ENCODE peak calls at places on chromosomes 12 and 14, in five cellular contexts. Q is HEK293T, D is H1, C is HepG2, W is GM12878. O is an unnamed sample.

GRCh38 chr12:101468948-101469347 is 6.2 kb upstream of the SPIC start:
- DNase-seq in Q (no peak), D (no peak), C (no peak), W (no peak), O (no peak)

GRCh38 chr12:82627799-82628198 is 58.9 kb upstream of the TMTC2 start:
- DNase-seq in Q (peak), D (no peak), C (peak), W (no peak), O (peak)

GRCh38 chr12:125310461-125310860 is 245.2 kb downstream of the AACS start:
- DNase-seq in Q (no peak), D (no peak), C (no peak), W (no peak), O (no peak)

GRCh38 chr14:52850520-52850919 is 59.1 kb upstream of the GNPNAT1 start:
- DNase-seq in Q (no peak), D (peak), C (peak), W (no peak), O (no peak)

GRCh38 chr12:11697670-11698387 is 48.4 kb downstream of the ETV6 start:
- DNase-seq in Q (no peak), D (no peak), C (no peak), W (no peak), O (no peak)

GRCh38 chr12:76670776-76671175 is 93.1 kb upstream of the ZDHHC17 start:
- DNase-seq in Q (no peak), D (no peak), C (no peak), W (no peak), O (no peak)

GRCh38 chr12:58957298-58957697 is 37.0 kb upstream of the LRIG3 start:
- DNase-seq in Q (no peak), D (no peak), C (no peak), W (no peak), O (no peak)

GRCh38 chr12:46774011-46774633 is 51.7 kb downstream of the SLC38A4 start:
- DNase-seq in Q (no peak), D (no peak), C (no peak), W (no peak), O (no peak)

GRCh38 chr14:95659986-95660385 is 26.2 kb upstream of the TCL1B start:
- DNase-seq in Q (no peak), D (no peak), C (no peak), W (no peak), O (no peak)

GRCh38 chr14:36070056-36071043 is 106.2 kb downstream of the PTCSC3 start:
- DNase-seq in Q (peak), D (peak), C (peak), W (no peak), O (peak)

GRCh38 chr12:29883558-29883957 is 99.8 kb upstream of the TMTC1 start:
- DNase-seq in Q (no peak), D (no peak), C (no peak), W (no peak), O (no peak)

GRCh38 chr12:51378749-51379148 is 12.5 kb downstream of the GALNT6 start:
- DNase-seq in Q (no peak), D (no peak), C (no peak), W (no peak), O (no peak)

GRCh38 chr14:70358631-70359030 is 852 bp downstream of the COX16 start:
- DNase-seq in Q (no peak), D (no peak), C (no peak), W (no peak), O (no peak)

GRCh38 chr12:54010053-54010971 is 1.5 kb downstream of the HOXC8 start:
- DNase-seq in Q (no peak), D (no peak), C (no peak), W (no peak), O (no peak)

GRCh38 chr14:30177776-30178175 is 250.1 kb upstream of the PRKD1 start:
- DNase-seq in Q (no peak), D (no peak), C (no peak), W (no peak), O (no peak)

GRCh38 chr12:88242161-88242925 is 100.2 kb downstream of the TMTC3 start:
- DNase-seq in Q (no peak), D (no peak), C (no peak), W (no peak), O (no peak)

GRCh38 chr14:63248211-63248610 is 44.0 kb downstream of the RHOJ start:
- DNase-seq in Q (no peak), D (no peak), C (no peak), W (no peak), O (no peak)

GRCh38 chr14:61537567-61538463 is 157.5 kb upstream of the HIF1A start:
- DNase-seq in Q (no peak), D (no peak), C (peak), W (no peak), O (no peak)

GRCh38 chr12:60926256-60926655 is 1330.4 kb downstream of the SLC16A7 start:
- DNase-seq in Q (no peak), D (no peak), C (no peak), W (no peak), O (no peak)
- TF ChIP-seq SUZ12 in Q (no peak), D (no peak), C (no peak), W (no peak), O (no peak)

DNA sequence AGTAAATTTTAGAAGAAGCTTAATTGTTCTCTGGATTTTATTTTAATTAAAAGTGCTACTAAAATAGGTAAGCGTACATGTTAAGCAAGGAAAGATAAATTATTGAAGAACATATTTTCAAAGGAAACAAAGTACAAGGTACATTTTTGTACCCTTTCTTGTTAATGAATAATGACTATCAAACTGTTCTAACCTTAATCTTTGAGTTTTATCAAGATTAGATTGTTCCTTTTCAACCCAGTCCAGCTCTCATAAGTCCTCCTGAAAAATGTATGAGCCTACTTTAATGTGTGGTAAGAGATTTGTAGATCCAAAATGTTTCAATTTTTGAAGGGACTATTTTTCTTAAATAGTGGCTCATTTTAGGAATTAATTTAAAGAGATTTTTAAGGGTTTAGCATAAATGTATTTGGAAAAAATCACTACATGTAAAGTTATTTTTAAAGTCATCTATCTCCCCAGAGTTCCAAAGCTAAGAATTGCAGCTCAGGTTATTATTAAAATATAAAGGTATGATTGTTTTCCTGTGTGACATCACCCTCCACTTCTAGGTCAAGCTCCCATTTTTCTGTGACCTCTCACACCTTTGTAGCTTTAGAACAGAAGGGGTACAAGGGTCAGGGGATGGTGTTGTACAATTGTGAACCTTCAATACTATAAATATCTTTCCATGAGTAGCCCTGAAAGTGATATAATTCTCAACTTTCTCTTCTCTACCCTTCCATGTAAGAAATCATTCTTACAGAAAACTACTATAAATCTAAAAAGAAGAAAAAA is 1.2 kb upstream of the PIK3C2G start:
- DNase-seq in Q (no peak), D (no peak), C (no peak), W (no peak), O (no peak)
- TF ChIP-seq SUZ12 in Q (no peak), D (no peak), C (no peak), W (no peak), O (no peak)

DNA sequence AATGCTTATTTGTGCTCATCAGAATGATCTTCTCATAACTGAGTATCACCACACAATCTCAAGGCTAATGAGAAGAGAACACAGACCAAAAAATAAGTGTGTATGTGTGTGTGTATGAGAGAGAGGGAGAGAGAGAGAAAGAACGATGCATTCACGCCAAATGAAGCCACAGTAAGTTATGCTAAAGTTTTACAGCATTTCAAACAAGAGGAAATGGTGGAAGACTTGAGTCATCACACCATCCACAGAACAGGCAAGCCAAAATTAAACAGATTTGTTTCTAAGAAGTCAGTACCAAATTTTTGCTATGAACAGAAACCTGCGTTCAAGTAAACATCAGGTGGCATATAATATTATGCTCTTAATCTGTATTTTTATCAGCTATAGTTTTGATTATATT is 141.2 kb downstream of the MED13L start:
- DNase-seq in Q (no peak), D (no peak), C (no peak), W (no peak), O (no peak)
- TF ChIP-seq SUZ12 in Q (no peak), D (no peak), C (no peak), W (no peak), O (no peak)

GRCh38 chr14:76154539-76155126 is 2.9 kb downstream of the GPATCH2L start:
- DNase-seq in Q (no peak), D (no peak), C (no peak), W (no peak), O (no peak)
- TF ChIP-seq SUZ12 in Q (no peak), D (no peak), C (no peak), W (no peak), O (no peak)

GRCh38 chr12:124105546-124105945 is 132.5 kb downstream of the ZNF664 start:
- DNase-seq in Q (no peak), D (no peak), C (no peak), W (no peak), O (no peak)

GRCh38 chr12:124111006-124111405 is 138.0 kb downstream of the ZNF664 start:
- DNase-seq in Q (no peak), D (no peak), C (no peak), W (no peak), O (no peak)

GRCh38 chr12:124107299-124107698 is 134.3 kb downstream of the ZNF664 start:
- DNase-seq in Q (no peak), D (no peak), C (no peak), W (no peak), O (no peak)

GRCh38 chr12:124110372-124110883 is 137.4 kb downstream of the ZNF664 start:
- DNase-seq in Q (no peak), D (no peak), C (no peak), W (no peak), O (no peak)

DNA sequence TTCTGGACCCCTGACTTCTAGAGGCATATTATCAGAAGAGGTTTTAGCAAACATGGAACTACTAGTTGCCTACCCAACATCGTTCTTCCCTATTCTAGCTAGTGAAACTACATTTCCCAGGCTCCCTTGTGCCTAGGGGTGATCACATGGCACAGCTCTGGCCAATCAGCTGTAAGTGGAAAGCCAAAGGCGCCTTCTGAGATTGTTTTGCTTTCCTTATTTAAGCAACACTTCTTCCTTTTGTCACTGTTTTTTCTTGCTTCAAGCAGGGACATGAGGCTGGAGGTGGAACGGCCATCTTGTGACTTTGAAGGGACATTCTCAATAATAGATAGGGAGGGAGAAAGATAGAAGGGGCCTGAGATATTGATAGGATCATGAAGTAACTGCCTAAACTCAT is 136.7 kb downstream of the ZNF664 start:
- DNase-seq in Q (peak), D (no peak), C (no peak), W (peak), O (no peak)
- TF ChIP-seq SUZ12 in Q (no peak), D (no peak), C (peak), W (no peak), O (no peak)

DNA sequence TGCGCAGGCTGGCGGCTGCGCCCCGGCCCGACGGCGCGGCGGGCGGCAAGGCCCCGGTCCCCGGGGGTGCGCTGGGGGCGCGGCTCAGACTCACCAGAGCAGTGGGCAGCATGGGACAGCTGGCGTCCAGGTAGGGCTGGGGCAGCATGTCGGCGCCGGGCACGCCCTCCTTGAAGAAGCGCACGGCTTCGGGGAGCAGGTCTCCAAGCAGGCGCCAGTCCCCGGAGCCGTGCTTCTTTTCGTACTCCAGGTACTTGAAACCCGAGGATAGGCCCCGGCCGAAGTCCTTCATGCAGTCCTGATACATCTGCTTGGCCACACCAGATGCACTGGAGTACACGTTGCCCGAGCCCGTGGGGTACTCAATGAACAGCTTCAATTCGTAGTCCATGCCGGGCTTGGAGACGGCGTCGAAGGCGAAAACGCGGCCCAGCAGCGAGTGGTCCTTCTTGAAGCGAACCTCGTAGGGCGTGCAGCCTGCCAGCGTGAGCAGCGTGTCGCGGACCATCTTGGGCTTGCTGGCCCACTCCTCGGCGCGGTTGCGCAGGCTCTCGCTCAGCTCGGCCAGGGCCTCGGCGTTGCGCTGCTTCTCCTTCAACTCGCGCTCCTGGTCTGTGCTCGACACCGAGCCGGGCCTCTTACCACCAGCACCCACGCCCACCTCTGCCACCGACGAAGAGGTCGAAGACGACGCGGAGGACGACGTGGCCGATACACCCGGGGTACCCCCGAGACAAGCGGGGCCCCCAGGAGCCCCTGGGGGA is 2.2 kb downstream of the IRF2BPL start:
- DNase-seq in Q (no peak), D (peak), C (no peak), W (no peak), O (no peak)
- TF ChIP-seq SUZ12 in Q (no peak), D (peak), C (no peak), W (no peak), O (no peak)

DNA sequence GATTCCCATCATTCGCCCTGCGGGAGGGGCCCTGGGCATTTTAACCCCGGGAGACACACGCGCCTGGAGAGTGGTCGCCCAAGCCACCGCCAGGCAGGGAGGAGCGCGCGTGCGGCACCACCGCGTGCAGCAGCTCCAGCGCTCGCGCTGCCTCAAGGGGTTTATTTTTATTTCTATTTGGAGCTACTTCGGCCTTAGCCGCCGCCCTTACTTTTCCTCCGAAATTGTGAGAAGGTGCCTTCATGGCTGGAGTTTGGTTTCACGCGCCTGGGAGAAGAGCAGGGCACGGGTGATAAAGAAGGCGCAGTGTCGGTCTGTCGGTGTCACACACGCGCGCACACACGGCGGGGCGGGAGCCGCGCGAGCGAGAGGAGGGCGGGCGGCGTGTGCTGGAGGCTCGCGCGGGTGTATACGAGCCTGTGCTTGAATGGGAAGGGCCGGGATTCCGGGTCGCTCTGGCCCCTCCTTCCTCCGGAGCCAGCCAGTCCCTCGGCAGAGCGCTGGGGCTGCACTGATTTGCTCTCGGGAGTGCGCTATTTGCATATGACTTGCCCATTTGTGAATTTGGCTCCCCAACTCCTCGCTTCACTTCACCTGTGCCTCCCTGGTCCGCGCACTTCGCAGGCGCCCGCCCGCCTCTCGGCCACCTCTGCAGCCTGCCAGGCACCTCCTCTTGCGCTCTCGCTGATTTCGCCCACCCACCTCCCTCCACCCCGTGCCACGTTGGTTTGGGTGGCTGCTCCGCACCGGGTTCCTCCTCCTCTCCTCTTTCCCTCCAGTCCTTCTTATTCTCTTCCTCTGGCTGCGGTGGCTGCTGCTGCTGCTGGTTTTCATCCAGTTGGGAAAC is 932.3 kb downstream of the DIO2 start:
- DNase-seq in Q (peak), D (peak), C (peak), W (no peak), O (peak)
- TF ChIP-seq SUZ12 in Q (no peak), D (no peak), C (no peak), W (no peak), O (no peak)

GRCh38 chr12:21221072-21221471 is 90.1 kb downstream of the SLCO1B1 start:
- DNase-seq in Q (no peak), D (no peak), C (no peak), W (no peak), O (no peak)

GRCh38 chr12:21221778-21222177 is 90.8 kb downstream of the SLCO1B1 start:
- DNase-seq in Q (no peak), D (no peak), C (no peak), W (no peak), O (no peak)

GRCh38 chr12:21219206-21219605 is 88.2 kb downstream of the SLCO1B1 start:
- DNase-seq in Q (no peak), D (no peak), C (no peak), W (no peak), O (no peak)

GRCh38 chr12:21220266-21220665 is 89.3 kb downstream of the SLCO1B1 start:
- DNase-seq in Q (no peak), D (no peak), C (no peak), W (no peak), O (no peak)

GRCh38 chr12:21223930-21224329 is 92.9 kb downstream of the SLCO1B1 start:
- DNase-seq in Q (no peak), D (no peak), C (no peak), W (no peak), O (no peak)
- TF ChIP-seq SUZ12 in Q (no peak), D (no peak), C (no peak), W (no peak), O (no peak)

DNA sequence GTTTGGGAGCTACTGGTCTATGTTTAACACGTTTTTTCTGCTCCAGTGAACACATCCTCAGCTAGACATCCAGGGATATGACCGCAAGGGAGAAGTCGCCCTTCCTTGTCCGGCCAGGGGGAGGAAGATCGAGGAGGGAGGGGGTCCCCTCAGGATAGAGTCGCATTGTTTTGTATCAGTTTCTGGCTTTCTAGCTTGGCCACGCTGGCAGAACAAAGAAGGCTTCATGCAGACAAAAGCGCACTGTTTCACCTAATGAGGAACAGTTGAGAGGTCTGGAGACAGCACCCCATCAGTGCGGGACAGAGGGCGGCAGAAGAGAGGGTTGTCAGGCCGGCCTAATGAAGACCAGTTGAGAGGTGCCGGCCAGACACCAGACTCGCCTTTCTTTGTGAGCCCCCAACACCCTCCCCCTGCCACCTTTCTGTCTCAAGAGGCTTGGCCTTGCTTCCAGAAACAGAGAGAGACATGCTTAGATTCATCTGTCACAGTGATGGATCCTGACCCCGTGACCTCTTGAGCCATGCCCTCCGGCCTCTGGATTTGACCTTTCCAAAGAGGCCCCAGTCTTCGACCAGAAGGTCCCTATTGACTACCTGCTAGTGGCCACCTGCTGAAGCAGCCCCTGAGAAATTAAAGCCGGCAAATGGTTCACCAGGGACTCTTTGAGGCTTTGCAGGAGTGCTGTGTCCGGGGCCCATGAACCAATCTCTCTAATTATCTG is 254.7 kb upstream of the TBX3 start:
- DNase-seq in Q (no peak), D (no peak), C (no peak), W (no peak), O (no peak)
- TF ChIP-seq SUZ12 in Q (no peak), D (no peak), C (no peak), W (no peak), O (no peak)

O was measured in NT2/D1.